ENCODE peak calls at places on chromosomes 2 and 18, in ten cellular contexts. M is testis; Z is activated CD8-positive, alpha-beta T cell treated with anti-CD3 and anti-CD28 coated beads, Interleukin-2, amount 10 ng/mL, durations not matched to agents 7 days and 5 days; J is stimulated activated CD8-positive, alpha-beta memory T cell treated with anti-CD3 and anti-CD28 coated beads, Interleukin-4, amount 100 ng/mL, for 1 hour; H is HuH-7.5; O is activated T-cell treated with anti-CD3 and anti-CD28 coated beads, Interleukin-2, amount 50 U/mL, for 72 hours; U is B cell; Y is cardiac muscle cell; D is sigmoid colon; L is activated gamma-delta T cell treated with Interleukin-2 at 50 U/mL for 16 hours. Q is an unnamed sample.

GRCh38 chr2:144469788-144470187 is 50.1 kb downstream of the ZEB2 start:
- DNase-seq in J (no peak), O (no peak), D (no peak), Z (no peak), U (no peak), M (peak; percentile 52), H (no peak), L (no peak), Y (no peak), Q (no peak)

GRCh38 chr2:168816369-168816768 is 13.9 kb downstream of the NOSTRIN start:
- DNase-seq in H (no peak), U (no peak), M (no peak), L (no peak), D (no peak), Z (no peak), Y (no peak), O (no peak), J (no peak), Q (no peak)

GRCh38 chr2:74957886-74958276 is 562 bp upstream of the POLE4 start:
- DNase-seq in H (no peak), D (no peak), J (no peak), M (no peak), L (no peak), Z (no peak), O (no peak), Y (no peak), U (no peak), Q (no peak)

GRCh38 chr18:2979027-2979570 is 33.8 kb downstream of the LPIN2 start:
- DNase-seq in Y (no peak), O (no peak), D (no peak), L (no peak), Z (no peak), J (no peak), H (no peak), U (no peak), M (no peak), Q (no peak)

GRCh38 chr2:55150834-55151233 is 81.3 kb downstream of the CLHC1 start:
- DNase-seq in Z (no peak), J (no peak), L (no peak), U (peak; percentile 77), D (no peak), M (no peak), O (no peak), Y (no peak), H (no peak), Q (no peak)

GRCh38 chr2:313991-314390 is 26.1 kb upstream of the ALKAL2 start:
- DNase-seq in U (no peak), O (no peak), L (no peak), M (no peak), Z (no peak), Y (no peak), D (no peak), J (no peak), H (no peak), Q (no peak)

GRCh38 chr18:5543036-5543671 is 643 bp downstream of the EPB41L3 start:
- DNase-seq in M (peak; percentile 30), D (peak; percentile 74), O (no peak), Z (no peak), L (no peak), Y (peak; percentile 69), J (no peak), H (no peak), U (no peak), Q (no peak)

GRCh38 chr2:69238449-69239031 is 148.5 kb downstream of the GFPT1 start:
- DNase-seq in D (no peak), J (no peak), H (no peak), O (no peak), M (no peak), Y (no peak), L (no peak), U (no peak), Z (no peak), Q (no peak)

GRCh38 chr2:215784371-215784783 is 229.0 kb downstream of the MREG start:
- DNase-seq in D (peak; percentile 79), L (no peak), Y (peak; percentile 34), M (no peak), H (no peak), O (no peak), J (no peak), Z (no peak), U (no peak), Q (no peak)